ENCODE peak calls at places on chromosomes 16 and 17, in seven cellular contexts. One of them, this sample, is unnamed.

GRCh38 chr17:3710951-3711383 is 12.7 kb upstream of the HASPIN start:
- DNase-seq in NCI-H1417: no peak
- DNase-seq in NCI-H748 treated with DMSO at 0.1 percent for 48 hours: no peak
- DNase-seq in adipocyte: peak
- DNase-seq in transverse colon: peak
- DNase-seq in A549: no peak
- DNase-seq in left kidney: no peak
- DNase-seq in this sample: no peak

GRCh38 chr16:74700206-74701040 is at the start of gene MLKL:
- DNase-seq in NCI-H1417: peak
- DNase-seq in NCI-H748 treated with DMSO at 0.1 percent for 48 hours: peak
- DNase-seq in adipocyte: peak
- DNase-seq in transverse colon: peak
- DNase-seq in A549: peak
- DNase-seq in left kidney: peak
- DNase-seq in this sample: no peak

GRCh38 chr17:34703533-34703932 is 124.2 kb downstream of the TMEM132E start:
- DNase-seq in NCI-H1417: no peak
- DNase-seq in NCI-H748 treated with DMSO at 0.1 percent for 48 hours: no peak
- DNase-seq in adipocyte: peak
- DNase-seq in transverse colon: no peak
- DNase-seq in A549: no peak
- DNase-seq in left kidney: peak
- DNase-seq in this sample: peak

GRCh38 chr16:57770361-57770760 is 31.9 kb downstream of the KIFC3 start:
- DNase-seq in NCI-H1417: peak
- DNase-seq in NCI-H748 treated with DMSO at 0.1 percent for 48 hours: no peak
- DNase-seq in adipocyte: no peak
- DNase-seq in transverse colon: no peak
- DNase-seq in A549: no peak
- DNase-seq in left kidney: no peak
- DNase-seq in this sample: no peak

GRCh38 chr17:61635913-61636432 is 45.0 kb upstream of the NACA2 start:
- DNase-seq in NCI-H1417: peak
- DNase-seq in NCI-H748 treated with DMSO at 0.1 percent for 48 hours: peak
- DNase-seq in adipocyte: peak
- DNase-seq in transverse colon: peak
- DNase-seq in A549: no peak
- DNase-seq in left kidney: peak
- DNase-seq in this sample: peak

GRCh38 chr16:74186589-74186988 is 110.0 kb upstream of the PSMD7 start:
- DNase-seq in NCI-H1417: no peak
- DNase-seq in NCI-H748 treated with DMSO at 0.1 percent for 48 hours: peak
- DNase-seq in adipocyte: peak
- DNase-seq in transverse colon: no peak
- DNase-seq in A549: no peak
- DNase-seq in left kidney: peak
- DNase-seq in this sample: peak

GRCh38 chr16:84495506-84495905 is 9.0 kb downstream of the MEAK7 start:
- DNase-seq in NCI-H1417: no peak
- DNase-seq in NCI-H748 treated with DMSO at 0.1 percent for 48 hours: no peak
- DNase-seq in adipocyte: no peak
- DNase-seq in transverse colon: no peak
- DNase-seq in A549: no peak
- DNase-seq in left kidney: no peak
- DNase-seq in this sample: no peak

GRCh38 chr17:47238321-47239010 is 15.2 kb upstream of the ITGB3 start:
- DNase-seq in NCI-H1417: no peak
- DNase-seq in NCI-H748 treated with DMSO at 0.1 percent for 48 hours: no peak
- DNase-seq in adipocyte: no peak
- DNase-seq in transverse colon: no peak
- DNase-seq in A549: no peak
- DNase-seq in left kidney: no peak
- DNase-seq in this sample: no peak

GRCh38 chr17:20206068-20206467 is 196.9 kb downstream of the SPECC1 start:
- DNase-seq in NCI-H1417: no peak
- DNase-seq in NCI-H748 treated with DMSO at 0.1 percent for 48 hours: no peak
- DNase-seq in adipocyte: peak
- DNase-seq in transverse colon: no peak
- DNase-seq in A549: peak
- DNase-seq in left kidney: no peak
- DNase-seq in this sample: no peak

GRCh38 chr16:22141746-22142145 is 20.6 kb upstream of the SDR42E2 start:
- DNase-seq in NCI-H1417: no peak
- DNase-seq in NCI-H748 treated with DMSO at 0.1 percent for 48 hours: no peak
- DNase-seq in adipocyte: no peak
- DNase-seq in transverse colon: no peak
- DNase-seq in A549: peak
- DNase-seq in left kidney: no peak
- DNase-seq in this sample: no peak

GRCh38 chr16:50846511-50846910 is 104.6 kb downstream of the CYLD start:
- DNase-seq in NCI-H1417: no peak
- DNase-seq in NCI-H748 treated with DMSO at 0.1 percent for 48 hours: no peak
- DNase-seq in adipocyte: no peak
- DNase-seq in transverse colon: no peak
- DNase-seq in A549: no peak
- DNase-seq in left kidney: no peak
- DNase-seq in this sample: no peak

GRCh38 chr17:62900096-62900495 is 65.9 kb upstream of the TANC2 start:
- DNase-seq in NCI-H1417: no peak
- DNase-seq in NCI-H748 treated with DMSO at 0.1 percent for 48 hours: no peak
- DNase-seq in adipocyte: no peak
- DNase-seq in transverse colon: no peak
- DNase-seq in A549: no peak
- DNase-seq in left kidney: no peak
- DNase-seq in this sample: no peak

GRCh38 chr17:48068491-48068961 is 20.4 kb downstream of the NFE2L1 start:
- DNase-seq in NCI-H1417: no peak
- DNase-seq in NCI-H748 treated with DMSO at 0.1 percent for 48 hours: no peak
- DNase-seq in adipocyte: peak
- DNase-seq in transverse colon: no peak
- DNase-seq in A549: peak
- DNase-seq in left kidney: peak
- DNase-seq in this sample: no peak

GRCh38 chr17:17078832-17079231 is 36.6 kb downstream of the MPRIP start:
- DNase-seq in NCI-H1417: no peak
- DNase-seq in NCI-H748 treated with DMSO at 0.1 percent for 48 hours: no peak
- DNase-seq in adipocyte: no peak
- DNase-seq in transverse colon: peak
- DNase-seq in A549: no peak
- DNase-seq in left kidney: no peak
- DNase-seq in this sample: no peak

GRCh38 chr16:11781773-11782172 is 15.3 kb downstream of the ZC3H7A start:
- DNase-seq in NCI-H1417: peak
- DNase-seq in NCI-H748 treated with DMSO at 0.1 percent for 48 hours: no peak
- DNase-seq in adipocyte: no peak
- DNase-seq in transverse colon: no peak
- DNase-seq in A549: no peak
- DNase-seq in left kidney: peak
- DNase-seq in this sample: no peak

GRCh38 chr17:19753661-19754463 is 5.8 kb upstream of the ALDH3A1 start:
- DNase-seq in NCI-H1417: no peak
- DNase-seq in NCI-H748 treated with DMSO at 0.1 percent for 48 hours: peak
- DNase-seq in adipocyte: no peak
- DNase-seq in transverse colon: peak
- DNase-seq in A549: peak
- DNase-seq in left kidney: peak
- DNase-seq in this sample: no peak

GRCh38 chr17:8894189-8894611 is 26.7 kb upstream of the PIK3R6 start:
- DNase-seq in NCI-H1417: no peak
- DNase-seq in NCI-H748 treated with DMSO at 0.1 percent for 48 hours: no peak
- DNase-seq in adipocyte: no peak
- DNase-seq in transverse colon: peak
- DNase-seq in A549: no peak
- DNase-seq in left kidney: peak
- DNase-seq in this sample: no peak

GRCh38 chr16:53504161-53504663 is 1.2 kb upstream of the AKTIP start:
- DNase-seq in NCI-H1417: no peak
- DNase-seq in NCI-H748 treated with DMSO at 0.1 percent for 48 hours: no peak
- DNase-seq in adipocyte: peak
- DNase-seq in transverse colon: peak
- DNase-seq in A549: no peak
- DNase-seq in left kidney: peak
- DNase-seq in this sample: peak

GRCh38 chr17:40547079-40547784 is 18.0 kb downstream of the CCR7 start:
- DNase-seq in NCI-H1417: peak
- DNase-seq in NCI-H748 treated with DMSO at 0.1 percent for 48 hours: peak
- DNase-seq in adipocyte: no peak
- DNase-seq in transverse colon: peak
- DNase-seq in A549: no peak
- DNase-seq in left kidney: no peak
- DNase-seq in this sample: no peak

GRCh38 chr16:3597226-3597625 is 14.2 kb downstream of the SLX4 start:
- DNase-seq in NCI-H1417: no peak
- DNase-seq in NCI-H748 treated with DMSO at 0.1 percent for 48 hours: no peak
- DNase-seq in adipocyte: no peak
- DNase-seq in transverse colon: no peak
- DNase-seq in A549: no peak
- DNase-seq in left kidney: no peak
- DNase-seq in this sample: no peak

GRCh38 chr17:79033046-79033616 is 9.2 kb downstream of the C1QTNF1 start:
- DNase-seq in NCI-H1417: peak
- DNase-seq in NCI-H748 treated with DMSO at 0.1 percent for 48 hours: no peak
- DNase-seq in adipocyte: no peak
- DNase-seq in transverse colon: no peak
- DNase-seq in A549: no peak
- DNase-seq in left kidney: no peak
- DNase-seq in this sample: no peak

GRCh38 chr17:61486135-61487120 is 34.2 kb downstream of the TBX4 start:
- DNase-seq in NCI-H1417: no peak
- DNase-seq in NCI-H748 treated with DMSO at 0.1 percent for 48 hours: no peak
- DNase-seq in adipocyte: no peak
- DNase-seq in transverse colon: no peak
- DNase-seq in A549: no peak
- DNase-seq in left kidney: peak
- DNase-seq in this sample: no peak

GRCh38 chr17:82887255-82888164 is 47.7 kb upstream of the ZNF750 start:
- DNase-seq in NCI-H1417: no peak
- DNase-seq in NCI-H748 treated with DMSO at 0.1 percent for 48 hours: no peak
- DNase-seq in adipocyte: no peak
- DNase-seq in transverse colon: no peak
- DNase-seq in A549: no peak
- DNase-seq in left kidney: no peak
- DNase-seq in this sample: no peak

GRCh38 chr16:88713054-88713453 is 6.8 kb downstream of the CTU2 start:
- DNase-seq in NCI-H1417: no peak
- DNase-seq in NCI-H748 treated with DMSO at 0.1 percent for 48 hours: no peak
- DNase-seq in adipocyte: no peak
- DNase-seq in transverse colon: no peak
- DNase-seq in A549: no peak
- DNase-seq in left kidney: no peak
- DNase-seq in this sample: no peak

GRCh38 chr17:53626286-53626685 is 196.4 kb upstream of the KIF2B start:
- DNase-seq in NCI-H1417: no peak
- DNase-seq in NCI-H748 treated with DMSO at 0.1 percent for 48 hours: no peak
- DNase-seq in adipocyte: peak
- DNase-seq in transverse colon: no peak
- DNase-seq in A549: no peak
- DNase-seq in left kidney: no peak
- DNase-seq in this sample: no peak

GRCh38 chr17:66330646-66331037 is 28.2 kb downstream of the PRKCA start:
- DNase-seq in NCI-H1417: no peak
- DNase-seq in NCI-H748 treated with DMSO at 0.1 percent for 48 hours: no peak
- DNase-seq in adipocyte: no peak
- DNase-seq in transverse colon: no peak
- DNase-seq in A549: no peak
- DNase-seq in left kidney: no peak
- DNase-seq in this sample: no peak

GRCh38 chr17:42050360-42051012 is at the start of gene C17orf113:
- DNase-seq in NCI-H1417: peak
- DNase-seq in NCI-H748 treated with DMSO at 0.1 percent for 48 hours: peak
- DNase-seq in adipocyte: peak
- DNase-seq in transverse colon: peak
- DNase-seq in A549: peak
- DNase-seq in left kidney: peak
- DNase-seq in this sample: no peak

GRCh38 chr17:17840751-17841591 is 4.2 kb upstream of the SREBF1 start:
- DNase-seq in NCI-H1417: peak
- DNase-seq in NCI-H748 treated with DMSO at 0.1 percent for 48 hours: peak
- DNase-seq in adipocyte: peak
- DNase-seq in transverse colon: no peak
- DNase-seq in A549: no peak
- DNase-seq in left kidney: peak
- DNase-seq in this sample: no peak

GRCh38 chr17:13393841-13394710 is 207.7 kb downstream of the HS3ST3A1 start:
- DNase-seq in NCI-H1417: no peak
- DNase-seq in NCI-H748 treated with DMSO at 0.1 percent for 48 hours: no peak
- DNase-seq in adipocyte: peak
- DNase-seq in transverse colon: no peak
- DNase-seq in A549: no peak
- DNase-seq in left kidney: peak
- DNase-seq in this sample: no peak

GRCh38 chr17:58328195-58329034 is at the start of gene TSPOAP1:
- DNase-seq in NCI-H1417: no peak
- DNase-seq in NCI-H748 treated with DMSO at 0.1 percent for 48 hours: no peak
- DNase-seq in adipocyte: no peak
- DNase-seq in transverse colon: peak
- DNase-seq in A549: no peak
- DNase-seq in left kidney: peak
- DNase-seq in this sample: no peak

GRCh38 chr16:57619606-57620315 is 8.7 kb upstream of the ADGRG1 start:
- DNase-seq in NCI-H1417: peak
- DNase-seq in NCI-H748 treated with DMSO at 0.1 percent for 48 hours: no peak
- DNase-seq in adipocyte: no peak
- DNase-seq in transverse colon: peak
- DNase-seq in A549: no peak
- DNase-seq in left kidney: peak
- DNase-seq in this sample: no peak

GRCh38 chr17:63701477-63702222 is 1.7 kb upstream of the LIMD2 start:
- DNase-seq in NCI-H1417: no peak
- DNase-seq in NCI-H748 treated with DMSO at 0.1 percent for 48 hours: no peak
- DNase-seq in adipocyte: no peak
- DNase-seq in transverse colon: peak
- DNase-seq in A549: no peak
- DNase-seq in left kidney: no peak
- DNase-seq in this sample: no peak

GRCh38 chr16:75550211-75550662 is 5.8 kb downstream of the TMEM231 start:
- DNase-seq in NCI-H1417: no peak
- DNase-seq in NCI-H748 treated with DMSO at 0.1 percent for 48 hours: no peak
- DNase-seq in adipocyte: no peak
- DNase-seq in transverse colon: peak
- DNase-seq in A549: peak
- DNase-seq in left kidney: peak
- DNase-seq in this sample: no peak

GRCh38 chr17:61400058-61400785 is 579 bp downstream of the TBX2 start:
- DNase-seq in NCI-H1417: no peak
- DNase-seq in NCI-H748 treated with DMSO at 0.1 percent for 48 hours: no peak
- DNase-seq in adipocyte: peak
- DNase-seq in transverse colon: no peak
- DNase-seq in A549: peak
- DNase-seq in left kidney: no peak
- DNase-seq in this sample: no peak

GRCh38 chr17:73566905-73567782 is 77.1 kb downstream of the SDK2 start:
- DNase-seq in NCI-H1417: no peak
- DNase-seq in NCI-H748 treated with DMSO at 0.1 percent for 48 hours: no peak
- DNase-seq in adipocyte: no peak
- DNase-seq in transverse colon: no peak
- DNase-seq in A549: no peak
- DNase-seq in left kidney: no peak
- DNase-seq in this sample: no peak

GRCh38 chr16:72877374-72878028 is 170.4 kb downstream of the ZFHX3 start:
- DNase-seq in NCI-H1417: no peak
- DNase-seq in NCI-H748 treated with DMSO at 0.1 percent for 48 hours: no peak
- DNase-seq in adipocyte: peak
- DNase-seq in transverse colon: no peak
- DNase-seq in A549: peak
- DNase-seq in left kidney: no peak
- DNase-seq in this sample: no peak

GRCh38 chr17:82984751-82985435 is 94.5 kb upstream of the METRNL start:
- DNase-seq in NCI-H1417: no peak
- DNase-seq in NCI-H748 treated with DMSO at 0.1 percent for 48 hours: no peak
- DNase-seq in adipocyte: no peak
- DNase-seq in transverse colon: no peak
- DNase-seq in A549: no peak
- DNase-seq in left kidney: peak
- DNase-seq in this sample: no peak

GRCh38 chr16:55045329-55046145 is 114.9 kb downstream of the IRX5 start:
- DNase-seq in NCI-H1417: no peak
- DNase-seq in NCI-H748 treated with DMSO at 0.1 percent for 48 hours: no peak
- DNase-seq in adipocyte: no peak
- DNase-seq in transverse colon: no peak
- DNase-seq in A549: no peak
- DNase-seq in left kidney: no peak
- DNase-seq in this sample: no peak

This sample was measured in smooth muscle cell of the brain vasculature.